ENCODE peak calls at places on chromosomes 2 and 18, in four cellular contexts. M, C, T and U are unnamed samples. For H3K4me1, the result is how much of the 10 kb centered on the place peaks cover.

GRCh38 chr2:154713605-154714004 is 15.1 kb downstream of the KCNJ3 start:
- DNase-seq in M (no peak), C (no peak), T (no peak), U (no peak)

GRCh38 chr2:71454221-71455010 is 1.1 kb downstream of the DYSF start:
- DNase-seq in M (no peak), C (no peak), T (no peak), U (no peak)

GRCh38 chr18:51425889-51426288 is 228.4 kb upstream of the MEX3C start:
- DNase-seq in M (no peak), C (no peak), T (no peak), U (no peak)

GRCh38 chr18:75538727-75539126 is 111.2 kb upstream of the SMIM21 start:
- DNase-seq in M (no peak), C (no peak), T (no peak), U (no peak)

GRCh38 chr2:64854773-64855237 is 134.4 kb upstream of the SLC1A4 start:
- DNase-seq in M (no peak), C (no peak), T (no peak), U (no peak)

GRCh38 chr2:45595724-45596435 is 15.2 kb downstream of the SRBD1 start:
- DNase-seq in M (peak), C (no peak), T (peak), U (peak)

GRCh38 chr2:170689481-170689880 is 25.7 kb upstream of the SP5 start:
- DNase-seq in M (no peak), C (no peak), T (no peak), U (no peak)

GRCh38 chr18:23890589-23890988 is 124.0 kb upstream of the TTC39C start:
- DNase-seq in M (no peak), C (no peak), T (no peak), U (no peak)

GRCh38 chr2:140504596-140504995 is 1626.2 kb downstream of the LRP1B start:
- DNase-seq in M (no peak), C (no peak), T (no peak), U (no peak)

GRCh38 chr2:44245068-44245861 is 30.0 kb upstream of the SLC3A1 start:
- DNase-seq in M (peak), C (no peak), T (no peak), U (no peak)

GRCh38 chr2:44242929-44243328 is 32.4 kb upstream of the SLC3A1 start:
- DNase-seq in M (no peak), C (no peak), T (no peak), U (no peak)

GRCh38 chr2:44246436-44246835 is 28.8 kb upstream of the SLC3A1 start:
- DNase-seq in M (no peak), C (no peak), T (no peak), U (no peak)

GRCh38 chr2:44246840-44247369 is 28.4 kb upstream of the SLC3A1 start:
- DNase-seq in M (no peak), C (no peak), T (no peak), U (no peak)

GRCh38 chr2:44244135-44244871 is 31.0 kb upstream of the SLC3A1 start:
- DNase-seq in M (peak), C (peak), T (peak), U (peak)
- TF ChIP-seq CTCF in M (peak), C (no peak), T (peak), U (peak)

GRCh38 chr2:28621172-28622100 is 125.6 kb downstream of the PLB1 start:
- DNase-seq in M (peak), C (peak), T (peak), U (peak)
- H3K4me1 ChIP-seq in M (under half), C (under half), T (half or more), U (under half)

DNA sequence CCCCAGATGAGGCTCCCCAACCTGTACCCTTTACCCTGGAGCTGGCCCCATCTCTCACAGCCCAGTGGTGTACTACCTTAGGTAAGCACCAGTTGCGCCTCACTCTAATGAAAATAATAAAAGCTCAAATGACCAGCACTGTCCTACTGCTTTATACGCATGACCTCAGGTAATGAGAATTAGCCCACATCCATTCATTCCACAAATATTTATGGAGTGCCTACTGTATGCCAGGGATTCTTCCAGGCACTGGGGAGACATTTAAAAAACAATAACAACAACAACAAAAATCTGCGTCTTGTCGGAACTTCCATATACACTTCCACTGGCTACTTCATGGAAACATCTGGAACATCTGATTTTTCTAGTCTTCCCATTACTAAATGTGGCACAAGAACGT is 20.8 kb downstream of the HPCAL1 start:
- DNase-seq in M (no peak), C (no peak), T (no peak), U (no peak)
- TF ChIP-seq POLR2A in M (no peak), C (no peak), T (no peak), U (no peak)

GRCh38 chr18:57437433-57437781 is 2.2 kb downstream of the ONECUT2 start:
- DNase-seq in M (no peak), C (no peak), T (no peak), U (no peak)

GRCh38 chr18:57439985-57440330 is 4.8 kb downstream of the ONECUT2 start:
- DNase-seq in M (no peak), C (no peak), T (no peak), U (no peak)

GRCh38 chr18:57437782-57438668 is 2.9 kb downstream of the ONECUT2 start:
- DNase-seq in M (peak), C (no peak), T (no peak), U (peak)

GRCh38 chr18:57439617-57439975 is 4.4 kb downstream of the ONECUT2 start:
- DNase-seq in M (no peak), C (no peak), T (no peak), U (no peak)

DNA sequence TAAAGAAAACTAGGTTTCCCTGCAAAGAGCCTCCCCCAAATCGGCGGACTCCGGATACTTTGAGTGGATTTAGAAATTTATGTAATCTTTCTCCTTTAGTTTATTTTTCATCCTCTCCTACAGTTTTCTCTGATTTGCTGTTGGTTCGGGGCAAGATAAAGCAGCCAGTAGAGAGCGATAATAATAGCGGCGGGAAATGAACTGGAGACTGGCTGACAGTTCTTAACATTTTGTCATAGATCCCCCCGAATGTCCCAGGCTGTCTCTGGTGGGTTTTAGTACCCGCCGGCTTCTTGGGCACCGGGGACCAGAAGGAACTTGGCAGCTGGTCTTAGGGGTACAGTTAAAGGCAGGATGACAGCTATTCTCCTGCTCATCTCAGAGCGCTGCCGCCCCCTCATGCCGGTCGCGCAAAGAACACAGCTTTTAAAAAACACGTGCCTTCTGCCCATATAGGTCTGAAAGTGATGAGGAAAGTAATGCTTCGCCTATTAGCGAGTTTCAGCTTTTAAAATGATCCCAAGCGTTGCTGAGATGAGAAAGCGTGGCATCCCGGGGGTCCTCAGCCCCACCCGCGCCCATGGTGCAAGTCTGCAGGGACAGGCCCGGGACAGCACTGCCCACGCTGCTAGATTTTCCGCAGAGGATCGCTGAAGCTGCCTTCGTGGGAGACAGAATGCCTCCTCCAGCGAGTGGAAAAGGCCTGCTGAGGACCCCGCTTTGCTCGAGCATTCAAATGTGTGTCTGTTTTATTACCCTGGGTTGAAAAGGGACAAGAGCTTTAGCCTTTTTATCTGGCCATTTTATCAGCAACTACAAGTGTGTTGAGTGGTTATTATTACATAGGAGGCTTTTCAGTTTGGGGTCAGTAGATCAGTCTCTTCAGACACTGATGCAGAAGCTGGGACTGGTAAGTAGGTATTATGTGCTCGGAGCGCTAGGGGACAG is 3.8 kb downstream of the ONECUT2 start:
- DNase-seq in M (no peak), C (no peak), T (no peak), U (no peak)
- TF ChIP-seq CTCF in M (no peak), C (no peak), T (no peak), U (no peak)

GRCh38 chr2:55618649-55619055 is 1.2 kb upstream of the PPP4R3B start:
- DNase-seq in M (peak), C (no peak), T (peak), U (peak)
- H3K4me1 ChIP-seq in M (under half), C (under half), T (under half), U (under half)

GRCh38 chr2:70301344-70302194 is at the start of gene FAM136A:
- DNase-seq in M (peak), C (peak), T (peak), U (peak)
- TF ChIP-seq POLR2A in M (peak), C (no peak), T (no peak), U (peak)

GRCh38 chr2:232288489-232288888 is 90.1 kb upstream of the ALPP start:
- DNase-seq in M (no peak), C (no peak), T (no peak), U (no peak)

GRCh38 chr2:232295971-232296370 is 82.6 kb upstream of the ALPP start:
- DNase-seq in M (no peak), C (no peak), T (no peak), U (no peak)

GRCh38 chr2:232293191-232293590 is 85.4 kb upstream of the ALPP start:
- DNase-seq in M (no peak), C (no peak), T (no peak), U (no peak)

GRCh38 chr2:232291343-232291742 is 87.2 kb upstream of the ALPP start:
- DNase-seq in M (no peak), C (no peak), T (no peak), U (no peak)

GRCh38 chr2:232292395-232293154 is 86.0 kb upstream of the ALPP start:
- DNase-seq in M (peak), C (no peak), T (peak), U (peak)
- TF ChIP-seq CTCF in M (peak), C (no peak), T (peak), U (peak)

GRCh38 chr18:13613099-13613498 is 113.3 kb downstream of the FAM210A start:
- DNase-seq in M (no peak), C (no peak), T (no peak), U (no peak)

GRCh38 chr18:13610517-13610916 is 115.8 kb downstream of the FAM210A start:
- DNase-seq in M (no peak), C (no peak), T (no peak), U (no peak)

GRCh38 chr18:13611616-13612110 is 114.7 kb downstream of the FAM210A start:
- DNase-seq in M (no peak), C (no peak), T (no peak), U (peak)

GRCh38 chr18:13612111-13612997 is 114.0 kb downstream of the FAM210A start:
- DNase-seq in M (no peak), C (no peak), T (peak), U (no peak)

DNA sequence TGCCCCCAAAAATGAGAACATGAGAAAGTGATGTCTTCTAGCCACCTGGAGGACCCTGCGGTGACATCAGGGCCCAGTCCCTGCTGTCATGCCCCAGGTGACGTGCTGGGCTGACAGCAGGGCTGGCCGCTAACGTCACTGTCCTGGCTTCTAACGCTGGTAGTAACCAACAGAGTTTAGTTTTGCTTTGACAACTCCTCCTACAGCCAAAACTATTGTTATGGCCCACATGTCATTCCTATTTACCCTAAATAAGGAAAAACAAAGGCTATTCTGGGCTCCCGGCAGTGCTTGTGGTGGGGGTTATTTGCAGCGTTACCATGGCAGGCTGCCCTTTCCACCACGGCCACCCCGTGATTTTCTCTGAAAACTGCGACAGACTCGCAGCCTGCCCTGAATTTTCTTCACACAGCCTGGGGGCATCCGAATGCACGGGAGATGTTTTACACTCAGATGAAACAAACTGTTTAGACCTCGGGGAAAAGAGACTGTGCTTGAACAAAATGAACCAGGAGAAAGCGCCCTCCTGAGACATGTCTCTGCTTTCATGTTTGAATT is 115.2 kb downstream of the FAM210A start:
- DNase-seq in M (no peak), C (no peak), T (no peak), U (no peak)
- H3K4me1 ChIP-seq in M (under half), C (under half), T (under half), U (under half)